ENCODE peak calls at places on chromosomes 12 and 14, in four cellular contexts. R, A, V and E are unnamed samples.

GRCh38 chr12:75479963-75480461 is 543 bp upstream of the GLIPR1 start:
- DNase-seq in V (no peak), R (no peak), A (no peak), E (no peak)

GRCh38 chr12:42794811-42795210 is 205.3 kb upstream of the PRICKLE1 start:
- DNase-seq in A (no peak), V (no peak), R (no peak), E (no peak)

GRCh38 chr12:57983150-57983857 is 41.9 kb downstream of the ATP23 start:
- DNase-seq in A (no peak), V (peak), R (peak), E (no peak)

GRCh38 chr12:55019784-55020183 is at the start of gene NEUROD4:
- DNase-seq in A (no peak), R (peak), V (no peak), E (peak)

GRCh38 chr14:74763803-74764531 is 851 bp downstream of the YLPM1 start:
- DNase-seq in V (peak), A (no peak), R (peak), E (no peak)

GRCh38 chr12:57242329-57242690 is 8.7 kb downstream of the STAC3 start:
- DNase-seq in A (no peak), R (no peak), V (peak), E (no peak)

GRCh38 chr12:106081606-106082005 is 57.1 kb downstream of the NUAK1 start:
- DNase-seq in A (no peak), V (no peak), R (no peak), E (no peak)

GRCh38 chr14:50060871-50061663 is 55.3 kb downstream of the VCPKMT start:
- DNase-seq in V (peak), R (peak), A (peak), E (peak)

GRCh38 chr12:34402228-34402898 is 380.1 kb downstream of the ALG10 start:
- DNase-seq in A (no peak), R (no peak), V (no peak), E (peak)

GRCh38 chr14:66645716-66646115 is 137.8 kb downstream of the GPHN start:
- DNase-seq in R (no peak), V (no peak), A (no peak), E (no peak)

GRCh38 chr12:65825573-65826512 is 1.6 kb downstream of the HMGA2 start:
- DNase-seq in R (peak), V (peak), A (peak), E (no peak)

GRCh38 chr14:70186826-70187483 is 1.8 kb downstream of the SLC8A3 start:
- DNase-seq in R (peak), V (peak), A (no peak), E (no peak)

GRCh38 chr14:63893701-63894458 is 41.1 kb downstream of the SYNE2 start:
- DNase-seq in A (no peak), V (no peak), R (peak), E (no peak)

GRCh38 chr12:96425973-96426372 is 25.7 kb upstream of the CDK17 start:
- DNase-seq in A (no peak), V (no peak), R (no peak), E (no peak)

GRCh38 chr12:66140726-66141125 is 10.2 kb upstream of the LLPH start:
- DNase-seq in V (no peak), A (no peak), R (peak), E (no peak)

GRCh38 chr12:52825961-52826360 is 8.2 kb downstream of the KRT79 start:
- DNase-seq in V (no peak), A (no peak), R (no peak), E (no peak)

GRCh38 chr12:88854260-88854659 is 274.0 kb upstream of the KITLG start:
- DNase-seq in A (peak), R (no peak), V (no peak), E (no peak)
- TF ChIP-seq REST in A (no peak), R (no peak), V (no peak), E (no peak)

GRCh38 chr12:128245106-128245505 is 21.9 kb upstream of the TMEM132C start:
- DNase-seq in V (peak), R (no peak), A (no peak), E (no peak)

GRCh38 chr12:128245890-128246289 is 21.1 kb upstream of the TMEM132C start:
- DNase-seq in R (no peak), A (no peak), V (peak), E (no peak)

GRCh38 chr12:128240745-128241144 is 26.2 kb upstream of the TMEM132C start:
- DNase-seq in V (no peak), A (no peak), R (no peak), E (no peak)
- TF ChIP-seq REST in V (no peak), A (peak), R (no peak), E (no peak)

GRCh38 chr12:109112720-109113465 is 3.5 kb upstream of the ACACB start:
- DNase-seq in V (no peak), R (no peak), A (no peak), E (no peak)
- TF ChIP-seq REST in V (no peak), R (no peak), A (no peak), E (no peak)

GRCh38 chr12:127239781-127240180 is 1027.2 kb upstream of the TMEM132C start:
- DNase-seq in A (no peak), R (no peak), V (no peak), E (no peak)

GRCh38 chr12:127245009-127245408 is 1022.0 kb upstream of the TMEM132C start:
- DNase-seq in V (no peak), R (no peak), A (no peak), E (no peak)

GRCh38 chr12:127240249-127240929 is 1026.6 kb upstream of the TMEM132C start:
- DNase-seq in A (no peak), V (no peak), R (no peak), E (no peak)

GRCh38 chr12:127238061-127238460 is 1028.9 kb upstream of the TMEM132C start:
- DNase-seq in V (no peak), A (no peak), R (no peak), E (no peak)

GRCh38 chr12:127241056-127241830 is 1025.7 kb upstream of the TMEM132C start:
- DNase-seq in R (no peak), A (no peak), V (no peak), E (no peak)
- TF ChIP-seq REST in R (no peak), A (no peak), V (no peak), E (no peak)

DNA sequence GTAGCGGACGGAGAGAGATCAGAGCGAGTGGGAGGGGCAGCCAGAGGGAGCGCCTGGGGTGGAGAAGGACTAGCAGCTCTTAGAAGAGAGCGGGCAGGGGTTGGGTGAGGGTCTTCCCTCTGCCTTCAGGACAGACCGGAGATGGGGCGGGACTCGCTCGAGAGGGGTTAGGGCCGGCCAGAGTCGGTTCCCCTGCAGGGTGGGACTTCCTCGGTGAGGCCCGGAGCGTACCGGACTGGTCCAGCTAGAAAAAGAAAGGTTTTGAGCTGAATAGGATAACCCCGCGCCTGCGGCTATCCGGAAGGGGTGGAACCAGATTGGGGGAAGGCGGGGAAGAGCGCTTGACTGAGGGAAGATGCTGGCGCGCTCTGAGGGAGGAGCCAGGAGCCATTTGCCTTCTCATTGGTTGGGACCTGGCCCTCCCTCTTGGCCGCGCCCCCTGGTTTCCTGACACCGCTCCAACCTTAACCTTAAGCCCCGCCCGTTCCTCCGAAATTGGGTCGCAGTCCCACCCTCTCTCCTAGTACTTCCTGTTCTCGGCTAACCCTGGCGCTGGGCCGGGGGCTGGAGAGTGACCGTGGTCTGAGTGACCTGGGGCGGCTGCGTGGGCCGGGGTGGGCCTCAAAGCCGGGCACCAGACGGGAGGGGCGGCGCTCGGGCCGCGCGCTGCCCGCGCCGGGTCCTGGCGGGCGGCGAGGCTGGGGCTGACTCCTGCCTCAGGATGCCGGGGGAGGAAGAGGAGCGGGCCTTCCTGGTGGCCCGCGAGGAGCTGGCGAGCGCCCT is at the start of gene RNF31:
- DNase-seq in V (peak), A (peak), R (peak), E (peak)
- TF ChIP-seq REST in V (no peak), A (no peak), R (no peak), E (no peak)

DNA sequence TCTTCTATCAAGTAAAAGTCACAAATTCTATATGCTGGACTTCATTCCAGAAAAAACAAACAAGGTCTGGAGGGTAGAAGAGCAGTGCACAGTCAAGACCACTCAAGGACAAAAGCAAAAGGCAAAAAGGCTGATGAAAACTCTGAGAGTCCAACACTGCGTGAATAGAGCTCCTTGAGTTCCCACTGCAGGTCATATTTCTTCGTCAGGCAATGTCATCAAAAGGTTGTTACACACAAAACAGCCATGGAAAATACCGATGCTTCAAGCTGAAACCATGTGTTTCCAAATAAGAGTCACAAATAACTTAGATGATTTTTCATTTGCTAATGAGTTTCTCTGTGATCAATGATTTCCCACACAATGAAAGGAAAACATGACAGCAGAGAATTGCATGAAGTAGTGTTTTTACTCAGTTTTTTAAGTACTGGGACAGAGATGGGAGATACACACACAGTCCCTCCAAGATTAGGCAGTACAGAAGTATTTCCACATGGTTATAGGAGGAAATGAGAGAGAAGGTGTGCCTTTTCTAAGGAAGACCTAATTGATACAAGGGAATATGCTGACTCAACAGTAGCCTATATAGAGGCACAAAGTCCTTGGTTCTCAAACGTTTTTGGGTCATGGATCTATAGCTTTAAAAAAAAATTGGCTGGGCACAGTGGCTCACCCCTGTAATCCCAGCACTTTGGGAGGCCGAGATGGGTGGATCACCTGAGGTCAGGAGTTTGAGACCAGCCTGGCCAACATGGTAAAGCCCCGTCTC is 177.6 kb downstream of the MED13L start:
- DNase-seq in R (no peak), A (no peak), V (no peak), E (no peak)
- TF ChIP-seq REST in R (no peak), A (no peak), V (no peak), E (no peak)

GRCh38 chr12:38904932-38905479 is 385 bp downstream of the CPNE8 start:
- DNase-seq in V (peak), A (peak), R (peak), E (peak)

GRCh38 chr12:38906482-38907170 is 1.2 kb upstream of the CPNE8 start:
- DNase-seq in R (peak), V (peak), A (peak), E (peak)

GRCh38 chr12:38907171-38907923 is 2.0 kb upstream of the CPNE8 start:
- DNase-seq in R (no peak), A (no peak), V (no peak), E (no peak)

GRCh38 chr12:38905480-38906351 is at the start of gene CPNE8:
- DNase-seq in A (peak), V (peak), R (peak), E (peak)

GRCh38 chr12:38903596-38903995 is 1.8 kb downstream of the CPNE8 start:
- DNase-seq in V (no peak), A (no peak), R (no peak), E (no peak)
- TF ChIP-seq REST in V (no peak), A (no peak), R (no peak), E (no peak)

DNA sequence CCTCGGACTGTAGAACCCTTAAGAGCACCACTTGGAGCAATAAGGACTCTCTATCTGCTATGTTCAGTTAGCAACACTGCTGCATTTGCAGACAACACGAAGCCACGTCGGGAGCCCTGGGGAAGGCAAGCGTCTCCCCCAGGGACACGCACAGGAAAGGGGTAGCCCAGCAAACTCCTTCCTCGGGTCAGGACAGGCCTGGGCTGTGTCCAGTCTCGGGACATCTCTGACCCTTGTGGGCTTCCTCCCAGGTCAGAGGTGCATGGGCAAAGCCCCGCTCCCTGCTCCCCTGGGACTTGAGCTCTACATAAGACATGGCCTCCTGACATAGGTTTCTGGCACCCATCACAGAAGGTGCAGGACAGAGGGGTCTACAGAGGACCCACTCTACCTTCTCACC is 119.5 kb downstream of the PIWIL1 start:
- DNase-seq in R (no peak), A (peak), V (no peak), E (no peak)
- TF ChIP-seq REST in R (no peak), A (no peak), V (no peak), E (no peak)

GRCh38 chr12:120445911-120446909 is at the start of the genes GATC and TRIAP1:
- DNase-seq in R (peak), A (peak), V (peak), E (peak)
- TF ChIP-seq REST in R (peak), A (peak), V (no peak), E (peak)

GRCh38 chr12:51437471-51437870 is 12.8 kb downstream of the SLC4A8 start:
- DNase-seq in A (no peak), R (no peak), V (no peak), E (no peak)

GRCh38 chr12:51429705-51430104 is 5.1 kb downstream of the SLC4A8 start:
- DNase-seq in R (no peak), A (no peak), V (no peak), E (no peak)

GRCh38 chr12:51430196-51430895 is 5.7 kb downstream of the SLC4A8 start:
- DNase-seq in V (no peak), A (no peak), R (no peak), E (no peak)

GRCh38 chr12:51439330-51439729 is 14.7 kb downstream of the SLC4A8 start:
- DNase-seq in R (no peak), V (no peak), A (no peak), E (no peak)

DNA sequence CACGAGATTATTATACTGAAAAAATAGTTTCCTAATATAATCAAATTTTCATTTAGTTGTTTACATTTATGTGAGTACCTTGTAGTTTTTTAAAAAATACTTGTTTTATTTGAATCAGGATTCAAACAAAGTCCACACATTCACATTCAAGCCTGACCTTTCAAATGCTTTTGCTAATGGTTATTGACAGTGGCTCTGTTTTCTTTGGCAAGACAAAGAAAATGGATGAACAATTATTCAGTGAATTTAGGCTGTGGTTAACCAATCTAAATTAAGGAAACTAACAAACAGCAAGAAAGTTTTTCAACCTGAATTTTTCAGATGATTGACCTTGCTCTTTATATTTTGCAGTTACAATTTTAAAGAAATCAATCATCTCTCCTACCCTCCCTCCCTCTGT is 9.7 kb downstream of the SLC4A8 start:
- DNase-seq in A (no peak), V (no peak), R (no peak), E (no peak)
- TF ChIP-seq REST in A (no peak), V (no peak), R (no peak), E (no peak)